ENCODE peak calls at places on chromosomes 6 and 20, in nine cellular contexts. Y is H1, S is hippocampal formation, P is OCI-LY7, W is NCI-H460, D is SK-MEL-5, C is GM19239, I is neural crest cell, X is SW480. F is an unnamed sample.

GRCh38 chr20:43584448-43585138 is 6.1 kb upstream of the IFT52 start:
- DNase-seq in C (no peak), X (no peak), D (no peak), P (no peak), Y (no peak), W (no peak), I (no peak), S (no peak), F (peak; percentile 64)

GRCh38 chr6:122449084-122449483 is 22.5 kb downstream of the SERINC1 start:
- DNase-seq in C (no peak), W (no peak), Y (no peak), S (no peak), I (no peak), X (no peak), D (no peak), P (no peak), F (no peak)

GRCh38 chr6:50699086-50699886 is 14.0 kb upstream of the TFAP2D start:
- DNase-seq in Y (no peak), W (no peak), I (no peak), D (no peak), S (no peak), X (no peak), P (no peak), C (no peak), F (no peak)

GRCh38 chr6:105326216-105326615 is 76.7 kb downstream of the PREP start:
- DNase-seq in W (no peak), D (no peak), I (no peak), C (no peak), S (no peak), X (peak; percentile 31), Y (no peak), P (no peak), F (no peak)

GRCh38 chr6:142275146-142276006 is 26.4 kb upstream of the ADGRG6 start:
- DNase-seq in Y (no peak), S (no peak), D (peak; percentile 9), I (no peak), X (no peak), C (no peak), P (no peak), W (no peak), F (peak; percentile 30)

GRCh38 chr6:170361335-170361734 is 54.8 kb downstream of the FAM120B start:
- DNase-seq in Y (no peak), D (no peak), X (no peak), S (no peak), C (no peak), P (no peak), W (no peak), I (no peak), F (no peak)

GRCh38 chr20:54377992-54378773 is 97.2 kb upstream of the DOK5 start:
- DNase-seq in I (no peak), P (no peak), X (no peak), C (no peak), Y (no peak), D (no peak), W (no peak), S (no peak), F (no peak)

GRCh38 chr20:58254890-58255289 is 26.4 kb upstream of the ANKRD60 start:
- DNase-seq in D (no peak), I (no peak), C (no peak), W (no peak), X (no peak), S (no peak), P (no peak), Y (no peak), F (no peak)

GRCh38 chr6:25971187-25971811 is 8.7 kb downstream of the TRIM38 start:
- DNase-seq in P (no peak), W (peak; percentile 60), D (peak; percentile 65), I (no peak), Y (no peak), X (peak; percentile 77), C (no peak), S (no peak), F (no peak)

GRCh38 chr6:72035483-72035882 is 149.1 kb downstream of the RIMS1 start:
- DNase-seq in I (no peak), W (no peak), C (no peak), P (no peak), S (no peak), X (no peak), Y (no peak), D (no peak), F (no peak)

GRCh38 chr6:14129572-14129971 is 12.0 kb downstream of the CD83 start:
- DNase-seq in S (peak; percentile 50), W (peak; percentile 46), D (peak; percentile 84), P (peak; percentile 83), X (peak; percentile 48), C (peak; percentile 45), Y (no peak), I (peak; percentile 30), F (peak; percentile 77)

GRCh38 chr6:136843210-136843609 is 20.8 kb downstream of the PEX7 start:
- DNase-seq in C (no peak), I (no peak), X (no peak), Y (no peak), S (no peak), P (no peak), W (no peak), D (no peak), F (no peak)

GRCh38 chr6:3419624-3420272 is 37.1 kb downstream of the SLC22A23 start:
- DNase-seq in P (no peak), I (no peak), C (no peak), X (no peak), D (no peak), S (no peak), W (peak; percentile 61), Y (no peak), F (no peak)

GRCh38 chr20:51237278-51237677 is 214.4 kb upstream of the KCNG1 start:
- DNase-seq in P (no peak), I (no peak), Y (no peak), W (no peak), D (no peak), C (no peak), S (no peak), X (no peak), F (no peak)

GRCh38 chr20:19968488-19969073 is 48.6 kb upstream of the NAA20 start:
- DNase-seq in W (no peak), I (no peak), P (peak; percentile 34), D (no peak), C (no peak), X (peak; percentile 99), S (no peak), Y (no peak), F (no peak)

GRCh38 chr6:20876016-20876415 is 341.8 kb downstream of the CDKAL1 start:
- DNase-seq in P (no peak), S (no peak), I (no peak), Y (no peak), W (no peak), X (no peak), C (no peak), D (no peak), F (no peak)

GRCh38 chr6:113306552-113307145 is 550.5 kb upstream of the MARCKS start:
- DNase-seq in W (peak; percentile 25), S (peak; percentile 7), I (no peak), P (peak; percentile 43), Y (peak; percentile 81), D (peak; percentile 69), X (peak; percentile 42), C (peak; percentile 24), F (peak; percentile 63)

GRCh38 chr6:158143700-158144099 is 24.4 kb downstream of the SERAC1 start:
- DNase-seq in X (no peak), C (no peak), D (peak; percentile 63), I (no peak), P (peak; percentile 11), Y (no peak), S (no peak), W (no peak), F (no peak)

GRCh38 chr6:95693108-95693507 is 115.8 kb downstream of the MANEA start:
- DNase-seq in C (no peak), D (peak; percentile 6), X (no peak), W (peak; percentile 2), P (no peak), I (peak; percentile 9), Y (no peak), S (no peak), F (no peak)

GRCh38 chr20:59819496-59820203 is 113.8 kb downstream of the SYCP2 start:
- DNase-seq in W (no peak), P (no peak), C (no peak), X (no peak), S (no peak), Y (no peak), D (no peak), I (no peak), F (no peak)

GRCh38 chr6:44107017-44107416 is 20.2 kb downstream of the MRPL14 start:
- DNase-seq in X (no peak), C (no peak), S (no peak), I (no peak), D (no peak), Y (no peak), W (no peak), P (no peak), F (no peak)

GRCh38 chr6:134551245-134551960 is 233.5 kb upstream of the SGK1 start:
- DNase-seq in Y (no peak), P (no peak), I (no peak), W (peak; percentile 54), S (no peak), D (peak; percentile 52), X (no peak), C (no peak), F (no peak)

GRCh38 chr6:12012231-12012565 is at the start of gene HIVEP1:
- DNase-seq in X (peak; percentile 12), D (no peak), P (no peak), I (peak; percentile 34), Y (no peak), S (peak; percentile 58), W (no peak), C (peak; percentile 4), F (peak; percentile 71)

GRCh38 chr20:43762911-43763310 is 36.1 kb upstream of the GTSF1L start:
- DNase-seq in W (no peak), I (no peak), Y (no peak), C (no peak), D (no peak), P (no peak), S (no peak), X (no peak), F (no peak)

GRCh38 chr6:121770943-121771342 is 335.5 kb downstream of the GJA1 start:
- DNase-seq in P (no peak), Y (no peak), D (no peak), C (no peak), S (no peak), I (no peak), W (no peak), X (no peak), F (no peak)

GRCh38 chr6:41286544-41287346 is at the start of gene TREM1:
- DNase-seq in S (no peak), X (no peak), Y (peak; percentile 39), D (no peak), P (no peak), I (no peak), W (peak; percentile 30), C (no peak), F (peak; percentile 96)

GRCh38 chr6:157778719-157779118 is 44.3 kb upstream of the SNX9 start:
- DNase-seq in Y (no peak), X (no peak), W (no peak), D (no peak), C (no peak), P (no peak), S (no peak), I (no peak), F (no peak)

GRCh38 chr20:31915491-31916280 is 36.2 kb downstream of the PDRG1 start:
- DNase-seq in W (no peak), I (no peak), Y (no peak), D (no peak), P (no peak), C (no peak), X (no peak), S (no peak), F (no peak)

GRCh38 chr6:90859612-90860011 is 272.7 kb upstream of the MAP3K7 start:
- DNase-seq in I (no peak), C (no peak), Y (no peak), P (peak; percentile 12), W (no peak), D (peak; percentile 20), S (no peak), X (no peak), F (no peak)

GRCh38 chr20:62710886-62711702 is 2.5 kb downstream of the NTSR1 start:
- DNase-seq in W (no peak), S (no peak), C (no peak), P (no peak), I (no peak), X (peak; percentile 94), D (no peak), Y (no peak), F (no peak)

GRCh38 chr6:43930440-43931154 is 160.6 kb downstream of the VEGFA start:
- DNase-seq in Y (no peak), P (no peak), W (no peak), C (no peak), D (no peak), S (no peak), I (no peak), X (no peak), F (no peak)